ENCODE peak calls at places on chromosomes 1 and 21, in five cellular contexts. P is bronchial epithelial cell, K is uterus, R is dorsolateral prefrontal cortex, Y is AG04449. Z is an unnamed sample.

GRCh38 chr1:78483903-78484302 is 6.9 kb upstream of the PTGFR start:
- DNase-seq in R (no peak), P (no peak), Y (no peak), K (no peak), Z (peak; percentile 85)

GRCh38 chr1:47830856-47831255 is 166.3 kb downstream of the TRABD2B start:
- DNase-seq in R (no peak), K (no peak), Y (no peak), P (no peak), Z (no peak)

GRCh38 chr21:31124005-31124404 is 85.7 kb upstream of the KRTAP19-8 start:
- DNase-seq in Y (no peak), K (no peak), P (no peak), R (no peak), Z (peak; percentile 22)

GRCh38 chr21:46063734-46064680 is 33.9 kb upstream of the COL6A2 start:
- DNase-seq in R (no peak), P (no peak), Y (no peak), K (no peak), Z (peak; percentile 82)

GRCh38 chr1:25661043-25661807 is 44.6 kb downstream of the MAN1C1 start:
- DNase-seq in Y (no peak), P (peak; percentile 65), K (no peak), R (no peak), Z (no peak)

GRCh38 chr1:116514708-116515525 is 55.9 kb downstream of the CD58 start:
- DNase-seq in P (peak; percentile 69), Y (no peak), R (no peak), K (no peak), Z (no peak)

GRCh38 chr1:196074182-196074581 is 534.1 kb downstream of the KCNT2 start:
- DNase-seq in P (no peak), Y (no peak), R (no peak), K (no peak), Z (no peak)

GRCh38 chr21:30590297-30590696 is at the start of gene KRTAP22-2:
- DNase-seq in P (no peak), K (no peak), R (no peak), Y (no peak), Z (no peak)

GRCh38 chr1:41726899-41727748 is 191.6 kb downstream of the HIVEP3 start:
- DNase-seq in P (no peak), K (no peak), Y (no peak), R (no peak), Z (peak; percentile 62)

GRCh38 chr1:194372266-194372665 is 1185.9 kb upstream of the B3GALT2 start:
- DNase-seq in Y (no peak), R (no peak), P (no peak), K (no peak), Z (no peak)

GRCh38 chr21:34333150-34333739 is 30.6 kb upstream of the KCNE2 start:
- DNase-seq in K (no peak), R (no peak), Y (peak; percentile 59), P (no peak), Z (no peak)

GRCh38 chr1:27292111-27292510 is 29.9 kb upstream of the TMEM222 start:
- DNase-seq in R (no peak), K (no peak), Y (no peak), P (peak; percentile 37), Z (no peak)

GRCh38 chr1:238789916-238790667 is 596.3 kb upstream of the CHRM3 start:
- DNase-seq in Y (no peak), K (no peak), R (no peak), P (no peak), Z (no peak)

GRCh38 chr21:14762734-14763694 is 216.9 kb upstream of the SAMSN1 start:
- DNase-seq in K (no peak), P (no peak), Y (no peak), R (no peak), Z (no peak)

GRCh38 chr1:1317420-1317819 is 7.0 kb downstream of the INTS11 start:
- DNase-seq in K (no peak), P (no peak), R (no peak), Y (no peak), Z (no peak)

GRCh38 chr1:10796029-10796944 is at the start of gene CASZ1:
- DNase-seq in R (peak; percentile 70), K (peak; percentile 77), Y (peak; percentile 29), P (peak; percentile 76), Z (peak; percentile 92)

GRCh38 chr1:36776949-36777348 is 257.4 kb downstream of the GRIK3 start:
- DNase-seq in P (no peak), Y (no peak), K (no peak), R (no peak), Z (no peak)

GRCh38 chr1:193753038-193753756 is 566.8 kb upstream of the B3GALT2 start:
- DNase-seq in Y (no peak), K (no peak), R (no peak), P (no peak), Z (no peak)

GRCh38 chr1:198934901-198935301 is 296.1 kb downstream of the PTPRC start:
- DNase-seq in P (peak; percentile 67), Y (no peak), R (no peak), K (no peak), Z (no peak)

GRCh38 chr1:118151312-118151937 is 33.6 kb downstream of the SPAG17 start:
- DNase-seq in K (peak; percentile 22), Y (no peak), R (peak; percentile 47), P (peak; percentile 66), Z (peak; percentile 48)

GRCh38 chr1:67726224-67726623 is 41.2 kb downstream of the GADD45A start:
- DNase-seq in R (no peak), Y (no peak), P (peak; percentile 94), K (no peak), Z (no peak)

GRCh38 chr1:40362699-40363098 is 10.8 kb upstream of the SMAP2 start:
- DNase-seq in P (no peak), R (no peak), K (no peak), Y (no peak), Z (no peak)

GRCh38 chr1:231278100-231278790 is 37.2 kb downstream of the GNPAT start:
- DNase-seq in P (no peak), K (no peak), Y (no peak), R (no peak), Z (no peak)

GRCh38 chr1:7886346-7886745 is 33.5 kb upstream of the UTS2 start:
- DNase-seq in R (no peak), K (no peak), P (peak; percentile 77), Y (no peak), Z (no peak)

GRCh38 chr21:34091607-34092006 is 18.2 kb downstream of the MRPS6 start:
- DNase-seq in P (no peak), Y (no peak), K (no peak), R (no peak), Z (no peak)

GRCh38 chr1:154607084-154607747 is 770 bp downstream of the ADAR start:
- DNase-seq in P (peak; percentile 47), Y (no peak), R (no peak), K (no peak), Z (no peak)

GRCh38 chr1:245108251-245108650 is 46.5 kb upstream of the KIF26B start:
- DNase-seq in P (no peak), K (no peak), R (no peak), Y (no peak), Z (no peak)

GRCh38 chr1:241702436-241702835 is 50.4 kb downstream of the WDR64 start:
- DNase-seq in Y (no peak), P (peak; percentile 92), K (no peak), R (no peak), Z (no peak)

DNA sequence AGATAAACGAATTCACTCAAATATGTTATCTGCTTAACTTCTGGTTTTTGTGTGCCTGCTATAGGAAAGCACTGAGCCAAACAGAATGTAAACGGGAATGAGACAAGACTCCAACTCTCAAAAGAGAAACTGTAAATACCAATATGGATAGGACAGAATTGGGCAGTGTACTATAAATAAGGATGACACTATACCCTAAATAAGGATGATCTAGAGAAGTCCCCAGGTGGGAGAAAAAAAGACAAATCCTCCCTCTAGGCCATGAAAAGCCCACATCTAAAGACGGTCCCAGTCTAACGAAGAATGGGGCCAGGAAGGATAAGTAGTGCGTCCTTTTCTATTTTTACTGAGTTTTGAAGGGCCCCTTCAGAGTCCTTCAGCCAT is 1.5 kb upstream of the GABPB2 start:
- DNase-seq in P (no peak), Y (no peak), R (no peak), K (no peak), Z (no peak)
- H3K4me3 ChIP-seq in P (no peak overlapping the region), Y (no peak overlapping the region), R (no peak overlapping the region), K (no peak overlapping the region), Z (no peak overlapping the region)

GRCh38 chr1:206693029-206693428 is 8.3 kb downstream of the MAPKAPK2 start:
- DNase-seq in Y (no peak), K (peak; percentile 82), R (peak; percentile 60), P (no peak), Z (no peak)
- H3K4me3 ChIP-seq in Y (peak overlapping the region; percentile 6), K (peak overlapping the region; percentile 2), R (no peak overlapping the region), P (no peak overlapping the region), Z (no peak overlapping the region)

DNA sequence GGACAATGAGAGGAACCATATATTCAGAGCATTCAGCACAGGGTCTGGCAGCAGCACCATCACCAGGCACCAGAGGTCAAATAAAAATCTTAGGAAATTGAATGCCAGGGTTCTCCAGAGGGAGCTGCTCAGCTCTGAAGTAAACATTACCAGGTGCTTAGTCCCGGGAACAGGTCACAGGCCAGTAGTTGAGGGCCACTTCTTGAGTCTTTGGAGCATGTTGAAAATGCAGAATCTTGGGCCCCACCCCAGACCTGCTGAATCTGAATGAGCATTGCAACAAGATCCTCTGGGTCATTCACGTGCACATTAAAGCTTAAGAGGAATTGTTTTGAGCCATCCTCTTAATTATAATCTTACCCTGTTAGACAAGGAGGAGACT is 33.8 kb downstream of the PHC2 start:
- DNase-seq in R (no peak), Y (no peak), K (no peak), P (no peak), Z (no peak)
- H3K4me3 ChIP-seq in R (no peak overlapping the region), Y (no peak overlapping the region), K (no peak overlapping the region), P (no peak overlapping the region), Z (no peak overlapping the region)

GRCh38 chr1:204683284-204684205 is 2.0 kb downstream of the LRRN2 start:
- DNase-seq in R (no peak), Y (no peak), P (no peak), K (no peak), Z (no peak)
- H3K4me3 ChIP-seq in R (peak overlapping the region; percentile 42), Y (no peak overlapping the region), P (no peak overlapping the region), K (no peak overlapping the region), Z (no peak overlapping the region)

DNA sequence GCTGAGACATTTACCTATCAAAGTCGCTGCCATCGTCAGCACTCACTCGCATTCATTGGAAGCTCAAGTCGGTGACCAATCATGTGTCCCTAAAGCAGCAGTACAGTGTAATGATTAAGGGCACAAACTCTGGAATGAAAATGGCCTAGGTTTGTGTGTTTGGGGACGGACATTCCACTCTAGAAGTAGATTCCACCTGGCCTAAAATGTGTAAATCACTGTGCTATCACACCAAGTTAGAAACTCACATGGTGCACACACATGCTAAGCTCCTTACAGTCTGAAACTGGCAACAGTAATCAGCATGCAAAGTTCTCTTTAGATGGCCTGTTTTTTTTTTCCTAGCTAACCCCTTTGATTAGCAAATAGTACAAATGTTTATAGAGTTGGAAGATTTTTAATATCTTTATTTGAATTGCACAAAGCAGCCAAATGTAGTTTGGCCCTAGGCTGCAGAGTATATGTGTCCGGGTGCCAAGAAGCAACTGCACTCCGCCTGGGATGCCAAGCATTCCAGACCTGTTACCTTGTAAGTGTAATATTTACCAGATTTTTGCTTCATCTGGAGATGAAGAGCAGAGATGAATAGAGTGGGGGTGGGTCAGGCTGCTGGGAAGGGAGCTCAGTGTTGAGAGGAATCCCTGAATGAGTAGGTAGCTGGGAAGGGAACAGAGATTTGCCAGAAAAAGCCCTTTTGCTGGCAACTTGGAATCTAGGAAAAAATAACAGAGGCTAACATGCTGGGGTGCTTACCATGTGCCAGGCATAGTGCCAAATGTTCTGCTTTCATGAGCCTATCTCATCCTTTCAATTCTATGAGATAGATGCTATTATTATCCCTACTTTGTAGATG is 35.2 kb downstream of the TGFB2 start:
- DNase-seq in Y (no peak), P (peak; percentile 85), K (no peak), R (peak; percentile 37), Z (no peak)
- H3K4me3 ChIP-seq in Y (no peak overlapping the region), P (no peak overlapping the region), K (no peak overlapping the region), R (no peak overlapping the region), Z (no peak overlapping the region)

Z was measured in lower leg skin.